ENCODE peak calls at places on chromosomes 13 and 19, in nine cellular contexts. I, E, Z, R, D, Y, S, O and F are unnamed samples.
A peak's percentile ranks its signal among the peaks of the same experiment; 100 is the strongest.

GRCh38 chr13:35891973-35892441 is 239.2 kb downstream of the DCLK1 start:
- DNase-seq in I (no peak), E (no peak), Z (peak; percentile 26), R (no peak), D (no peak), Y (no peak), S (peak; percentile 17), O (no peak), F (no peak)

GRCh38 chr13:59687028-59687427 is 476.7 kb downstream of the DIAPH3 start:
- DNase-seq in I (no peak), E (no peak), Z (no peak), R (no peak), D (no peak), Y (no peak), S (no peak), O (no peak), F (no peak)

GRCh38 chr19:54172764-54173699 is at the start of gene TMC4:
- DNase-seq in I (no peak), E (no peak), Z (no peak), R (no peak), D (peak; percentile 74), Y (no peak), S (peak; percentile 76), O (peak; percentile 94), F (no peak)

GRCh38 chr19:47479701-47480503 is 4.1 kb downstream of the KPTN start:
- DNase-seq in I (no peak), E (no peak), Z (peak; percentile 15), R (no peak), D (no peak), Y (no peak), S (no peak), O (no peak), F (no peak)

GRCh38 chr13:27012482-27013197 is 159.0 kb downstream of the USP12 start:
- DNase-seq in I (no peak), E (no peak), Z (peak; percentile 70), R (no peak), D (no peak), Y (no peak), S (no peak), O (no peak), F (no peak)

GRCh38 chr19:7550987-7551761 is 15.7 kb downstream of the PNPLA6 start:
- DNase-seq in I (no peak), E (no peak), Z (peak; percentile 22), R (peak; percentile 84), D (peak; percentile 75), Y (no peak), S (peak; percentile 88), O (peak; percentile 94), F (peak; percentile 74)

GRCh38 chr13:67273001-67273400 is 42.9 kb upstream of the PCDH9 start:
- DNase-seq in I (no peak), E (no peak), Z (peak; percentile 39), R (no peak), D (no peak), Y (no peak), S (no peak), O (no peak), F (no peak)

GRCh38 chr19:1067341-1068103 is 555 bp downstream of the ARHGAP45 start:
- DNase-seq in I (no peak), E (no peak), Z (no peak), R (peak; percentile 77), D (no peak), Y (no peak), S (no peak), O (no peak), F (no peak)

GRCh38 chr19:30647891-30648290 is 275.7 kb downstream of the ZNF536 start:
- DNase-seq in I (no peak), E (no peak), Z (no peak), R (peak; percentile 62), D (no peak), Y (no peak), S (no peak), O (no peak), F (no peak)

GRCh38 chr19:49407079-49407478 is 16.2 kb downstream of the PTH2 start:
- DNase-seq in I (no peak), E (no peak), Z (no peak), R (no peak), D (no peak), Y (no peak), S (no peak), O (no peak), F (no peak)

DNA sequence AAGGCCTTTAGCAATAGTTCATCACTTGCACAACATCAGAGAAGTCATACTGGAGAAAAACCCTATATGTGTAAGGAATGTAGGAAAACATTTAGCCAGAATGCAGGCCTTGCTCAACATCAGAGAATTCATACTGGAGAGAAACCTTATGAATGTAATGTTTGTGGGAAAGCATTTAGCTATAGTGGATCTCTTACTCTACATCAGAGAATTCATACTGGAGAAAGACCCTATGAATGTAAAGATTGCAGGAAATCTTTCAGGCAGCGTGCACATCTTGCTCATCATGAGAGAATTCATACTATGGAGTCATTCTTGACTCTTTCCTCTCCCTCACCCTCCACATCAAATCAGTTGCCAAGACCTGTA is 19.8 kb downstream of the ZNF583 start:
- DNase-seq in I (no peak), E (no peak), Z (no peak), R (no peak), D (no peak), Y (no peak), S (no peak), O (no peak), F (no peak)
- H3K9me3 ChIP-seq in I (peaks cover 95% of the 10 kb centered on the region), E (peaks cover 43% of the 10 kb centered on the region), Z (peaks cover 100% of the 10 kb centered on the region), R (peaks cover 15% of the 10 kb centered on the region), D (peaks cover 7% of the 10 kb centered on the region), Y (peaks cover 99% of the 10 kb centered on the region), S (peaks cover 64% of the 10 kb centered on the region), O (no peaks in the 10 kb centered on the region), F (peaks cover 100% of the 10 kb centered on the region)

GRCh38 chr19:15780595-15781418 is 6.7 kb upstream of the OR10H5 start:
- DNase-seq in I (no peak), E (no peak), Z (no peak), R (no peak), D (peak; percentile 7), Y (no peak), S (no peak), O (no peak), F (no peak)

GRCh38 chr19:15776991-15777787 is 10.3 kb upstream of the OR10H5 start:
- DNase-seq in I (no peak), E (no peak), Z (no peak), R (no peak), D (no peak), Y (no peak), S (no peak), O (no peak), F (no peak)

GRCh38 chr19:15779756-15780476 is 7.5 kb upstream of the OR10H5 start:
- DNase-seq in I (peak; percentile 21), E (no peak), Z (peak; percentile 1), R (peak; percentile 92), D (peak; percentile 60), Y (no peak), S (peak; percentile 46), O (peak; percentile 70), F (peak; percentile 88)

GRCh38 chr19:15775249-15775648 is 12.2 kb upstream of the OR10H5 start:
- DNase-seq in I (no peak), E (no peak), Z (no peak), R (no peak), D (no peak), Y (no peak), S (no peak), O (no peak), F (no peak)

DNA sequence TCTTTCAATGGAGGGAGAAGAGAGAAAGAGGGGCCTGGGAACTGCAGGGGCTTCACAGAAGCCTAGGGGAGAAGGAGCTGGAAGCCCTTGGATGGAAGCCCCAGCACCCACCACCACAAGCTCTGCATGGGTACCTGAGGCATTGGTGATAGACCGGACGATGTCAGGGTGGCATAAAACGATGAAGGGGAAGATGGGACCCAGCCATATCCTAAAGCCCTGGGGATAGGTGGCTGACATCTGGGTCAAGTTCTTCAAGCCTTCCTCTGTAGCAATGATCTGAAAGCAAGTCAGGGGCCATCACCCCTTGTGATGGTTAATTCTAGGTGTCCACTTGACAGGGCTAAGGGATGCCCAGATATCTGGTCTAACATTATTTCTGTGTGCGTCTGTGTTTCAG is 11.2 kb upstream of the OR10H5 start:
- DNase-seq in I (no peak), E (no peak), Z (no peak), R (no peak), D (no peak), Y (no peak), S (no peak), O (no peak), F (no peak)
- H3K9me3 ChIP-seq in I (no peaks in the 10 kb centered on the region), E (no peaks in the 10 kb centered on the region), Z (peaks cover 3% of the 10 kb centered on the region), R (no peaks in the 10 kb centered on the region), D (no peaks in the 10 kb centered on the region), Y (no peaks in the 10 kb centered on the region), S (no peaks in the 10 kb centered on the region), O (no peaks in the 10 kb centered on the region), F (no peaks in the 10 kb centered on the region)

DNA sequence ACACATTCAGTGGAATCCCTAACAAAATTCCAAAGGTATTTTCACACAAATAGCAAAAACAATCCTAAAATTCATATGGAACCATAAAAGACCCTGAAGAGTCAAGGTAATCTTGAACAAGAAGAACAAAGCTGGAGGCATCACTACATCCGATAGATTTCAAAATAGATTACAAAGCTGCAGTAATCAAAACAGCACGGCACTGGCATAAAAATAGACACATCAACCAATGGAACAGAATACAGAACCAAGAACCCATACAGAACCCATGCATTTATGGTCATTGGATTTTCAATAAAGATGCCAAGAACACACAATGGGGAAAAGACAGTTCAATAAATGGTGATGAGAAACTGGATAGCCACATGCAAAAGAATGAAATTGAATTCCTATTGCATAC is 32.5 kb downstream of the ZNF566 start:
- DNase-seq in I (no peak), E (no peak), Z (no peak), R (no peak), D (no peak), Y (no peak), S (no peak), O (no peak), F (no peak)
- H3K9me3 ChIP-seq in I (peaks cover 55% of the 10 kb centered on the region), E (peaks cover 11% of the 10 kb centered on the region), Z (peaks cover 57% of the 10 kb centered on the region), R (peaks cover 7% of the 10 kb centered on the region), D (no peaks in the 10 kb centered on the region), Y (peaks cover 98% of the 10 kb centered on the region), S (peaks cover 5% of the 10 kb centered on the region), O (no peaks in the 10 kb centered on the region), F (no peaks in the 10 kb centered on the region)

GRCh38 chr19:37412700-37413099 is 41.8 kb downstream of the ZNF527 start:
- DNase-seq in I (no peak), E (no peak), Z (no peak), R (no peak), D (no peak), Y (no peak), S (no peak), O (no peak), F (no peak)

DNA sequence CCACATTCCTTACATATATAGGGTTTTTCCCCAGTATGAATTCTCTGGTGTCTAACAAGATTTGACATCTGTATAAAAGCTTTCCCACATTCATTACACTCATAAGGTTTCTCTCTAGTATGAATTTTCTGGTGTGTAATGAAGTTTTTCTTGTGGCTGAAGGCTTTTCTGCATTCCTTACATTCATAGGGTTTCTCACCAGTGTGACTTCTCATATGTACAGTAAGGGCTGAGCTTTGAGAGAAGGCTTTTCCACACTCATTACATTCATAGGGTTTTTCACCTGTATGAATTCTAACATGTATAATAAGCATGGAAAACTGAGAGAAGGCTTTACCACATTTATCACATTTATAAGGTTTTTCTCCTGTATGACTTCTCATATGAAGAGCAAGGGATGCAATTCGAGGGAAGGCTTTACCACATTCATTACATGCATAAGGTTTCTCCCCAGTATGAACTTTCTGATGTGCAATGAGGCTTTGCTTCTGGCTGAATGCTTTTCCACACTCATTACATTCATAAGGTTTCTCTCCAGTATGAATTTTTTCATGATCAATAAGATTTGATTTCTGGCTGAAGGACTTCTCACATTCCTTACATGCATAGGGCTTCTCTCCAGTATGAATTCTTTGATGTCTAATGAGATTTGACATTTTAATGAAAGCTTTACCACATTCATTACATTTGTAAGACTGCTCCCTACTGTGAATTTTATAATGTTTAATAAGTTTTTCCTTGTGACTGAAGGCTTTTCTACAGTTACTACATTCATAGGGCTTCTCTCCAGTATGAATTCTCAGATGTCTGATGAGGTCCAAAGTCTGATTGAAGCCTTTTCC is 42.6 kb downstream of the ZNF527 start:
- DNase-seq in I (no peak), E (no peak), Z (no peak), R (no peak), D (no peak), Y (no peak), S (no peak), O (no peak), F (no peak)
- H3K9me3 ChIP-seq in I (peaks cover 99% of the 10 kb centered on the region), E (peaks cover 42% of the 10 kb centered on the region), Z (peaks cover 99% of the 10 kb centered on the region), R (peaks cover 17% of the 10 kb centered on the region), D (no peaks in the 10 kb centered on the region), Y (peaks cover 99% of the 10 kb centered on the region), S (peaks cover 45% of the 10 kb centered on the region), O (no peaks in the 10 kb centered on the region), F (peaks cover 8% of the 10 kb centered on the region)